ENCODE peak calls at places on chromosomes 16 and 17, in five cellular contexts. E is OCI-LY7, S is fibroblast of mammary gland, K is bronchial epithelial cell, Q is choroid plexus epithelial cell. X is an unnamed sample.

GRCh38 chr17:69533481-69534234 is 119.2 kb downstream of the MAP2K6 start:
- DNase-seq in E (no peak), S (no peak), K (no peak), Q (no peak), X (no peak)

GRCh38 chr16:28063611-28064061 is at the start of gene GSG1L:
- DNase-seq in E (no peak), S (no peak), K (no peak), Q (no peak), X (no peak)

GRCh38 chr16:27315333-27316037 is 1.7 kb downstream of the IL4R start:
- DNase-seq in E (peak), S (peak), K (peak), Q (peak), X (peak)

GRCh38 chr17:29050176-29050575 is 7.2 kb downstream of the PIPOX start:
- DNase-seq in E (no peak), S (no peak), K (no peak), Q (no peak), X (no peak)

GRCh38 chr17:77882481-77883212 is 75.9 kb upstream of the TNRC6C start:
- DNase-seq in E (peak), S (peak), K (peak), Q (peak), X (peak)

GRCh38 chr17:6327007-6327406 is 107.9 kb downstream of the AIPL1 start:
- DNase-seq in E (peak), S (no peak), K (no peak), Q (no peak), X (no peak)

GRCh38 chr16:84790291-84790690 is 29.5 kb upstream of the CRISPLD2 start:
- DNase-seq in E (no peak), S (no peak), K (no peak), Q (no peak), X (no peak)

GRCh38 chr17:44147812-44148211 is 6.1 kb downstream of the HROB start:
- DNase-seq in E (no peak), S (no peak), K (no peak), Q (no peak), X (no peak)

GRCh38 chr16:15897834-15898254 is 9.4 kb upstream of the CEP20 start:
- DNase-seq in E (peak), S (peak), K (peak), Q (peak), X (peak)

GRCh38 chr16:6611535-6611934 is 721.1 kb upstream of the RBFOX1 start:
- DNase-seq in E (no peak), S (no peak), K (no peak), Q (no peak), X (no peak)

GRCh38 chr17:64503341-64503740 is 2.7 kb downstream of the DDX5 start:
- DNase-seq in E (no peak), S (no peak), K (no peak), Q (no peak), X (no peak)

GRCh38 chr17:80476877-80477646 is 655 bp upstream of the NPTX1 start:
- DNase-seq in E (no peak), S (no peak), K (no peak), Q (no peak), X (no peak)

GRCh38 chr17:39092672-39093250 is 58.7 kb downstream of the PLXDC1 start:
- DNase-seq in E (peak), S (no peak), K (no peak), Q (peak), X (no peak)

GRCh38 chr17:77521076-77521475 is 380.3 kb downstream of the SEC14L1 start:
- DNase-seq in E (no peak), S (no peak), K (no peak), Q (no peak), X (no peak)

GRCh38 chr17:13750783-13751484 is 149.2 kb upstream of the HS3ST3A1 start:
- DNase-seq in E (no peak), S (no peak), K (no peak), Q (no peak), X (no peak)

GRCh38 chr17:77349976-77350830 is 209.4 kb downstream of the SEC14L1 start:
- DNase-seq in E (no peak), S (peak), K (no peak), Q (peak), X (peak)

GRCh38 chr17:34999456-34999855 is 19.1 kb downstream of the LIG3 start:
- DNase-seq in E (no peak), S (no peak), K (no peak), Q (no peak), X (no peak)

GRCh38 chr17:57868775-57869598 is 19.1 kb upstream of the MRPS23 start:
- DNase-seq in E (no peak), S (no peak), K (no peak), Q (no peak), X (no peak)

GRCh38 chr16:70473446-70474319 is 19.3 kb downstream of the FCSK start:
- DNase-seq in E (peak), S (no peak), K (no peak), Q (no peak), X (no peak)

GRCh38 chr17:27782791-27783206 is 17.5 kb downstream of the NOS2 start:
- DNase-seq in E (peak), S (no peak), K (no peak), Q (no peak), X (no peak)

GRCh38 chr16:53754938-53755910 is 51.3 kb downstream of the FTO start:
- DNase-seq in E (no peak), S (peak), K (peak), Q (peak), X (peak)

GRCh38 chr17:45775576-45776011 is 8.5 kb upstream of the CRHR1 start:
- DNase-seq in E (no peak), S (no peak), K (no peak), Q (no peak), X (no peak)

GRCh38 chr16:71666928-71667707 is 41.1 kb downstream of the MARVELD3 start:
- DNase-seq in E (no peak), S (no peak), K (no peak), Q (no peak), X (no peak)

GRCh38 chr16:24504467-24505345 is 34.7 kb upstream of the RBBP6 start:
- DNase-seq in E (peak), S (peak), K (peak), Q (peak), X (peak)

GRCh38 chr16:70454221-70455034 is at the start of gene FCSK:
- DNase-seq in E (peak), S (peak), K (peak), Q (peak), X (peak)

GRCh38 chr16:6493555-6493954 is 839.1 kb upstream of the RBFOX1 start:
- DNase-seq in E (no peak), S (no peak), K (no peak), Q (no peak), X (no peak)

GRCh38 chr17:46818319-46818928 is at the start of gene WNT3:
- DNase-seq in E (peak), S (no peak), K (no peak), Q (no peak), X (no peak)

GRCh38 chr17:51814521-51814920 is 344.0 kb downstream of the CA10 start:
- DNase-seq in E (no peak), S (no peak), K (no peak), Q (no peak), X (no peak)

GRCh38 chr16:48526958-48527331 is 83.0 kb downstream of the N4BP1 start:
- DNase-seq in E (no peak), S (no peak), K (no peak), Q (no peak), X (no peak)

GRCh38 chr16:9680021-9680655 is 502.1 kb downstream of the GRIN2A start:
- DNase-seq in E (no peak), S (no peak), K (no peak), Q (no peak), X (no peak)

GRCh38 chr16:64590516-64590915 is 531.3 kb downstream of the CDH11 start:
- DNase-seq in E (no peak), S (peak), K (peak), Q (peak), X (peak)

GRCh38 chr17:74815671-74816370 is 39.7 kb upstream of the NAT9 start:
- DNase-seq in E (peak), S (no peak), K (no peak), Q (peak), X (no peak)
- TF ChIP-seq CTCF in E (peak), S (peak), K (peak), Q (peak), X (no peak)

DNA sequence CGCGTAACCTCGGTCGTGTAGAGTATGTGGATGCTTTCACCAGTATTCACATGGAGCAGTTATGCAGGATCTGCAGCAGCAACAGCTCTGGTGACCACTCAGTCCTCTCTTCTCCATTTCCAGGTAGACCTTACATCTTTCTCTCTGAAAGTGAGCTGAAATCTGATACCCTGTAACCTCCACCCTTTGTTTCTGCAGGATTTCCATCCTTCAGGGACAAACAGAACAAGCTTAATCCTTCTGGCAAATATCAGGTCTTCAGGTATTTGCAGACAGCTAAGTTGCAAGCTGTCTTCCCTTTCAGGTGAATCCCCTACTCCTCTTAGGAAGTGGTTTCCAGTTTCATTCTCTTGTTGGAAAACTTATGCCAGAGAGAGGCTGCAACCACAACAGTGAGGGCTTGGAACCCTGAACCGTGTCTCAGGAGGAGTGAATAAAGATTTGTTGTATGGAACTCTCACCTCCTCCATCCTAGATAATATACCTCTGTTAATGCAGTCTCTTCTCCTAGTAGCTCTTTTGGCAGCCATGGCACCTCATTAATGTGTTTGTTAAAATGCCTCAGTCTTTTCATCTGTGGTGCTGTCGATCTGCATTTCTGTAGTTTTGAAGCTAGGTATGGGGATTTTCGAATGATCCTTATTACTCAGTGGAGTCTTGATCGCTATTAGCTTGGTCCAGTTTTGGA is 172.5 kb downstream of the PRKCA start:
- DNase-seq in E (no peak), S (no peak), K (no peak), Q (no peak), X (no peak)
- H3K4me3 ChIP-seq in E (no peak), S (no peak), K (no peak), Q (no peak), X (no peak)

GRCh38 chr16:68364601-68364998 is 53.8 kb downstream of the PRMT7 start:
- DNase-seq in E (no peak), S (peak), K (no peak), Q (peak), X (peak)
- TF ChIP-seq CTCF in E (peak), S (peak), K (peak), Q (peak), X (no peak)

GRCh38 chr16:3581392-3581791 is 4.2 kb upstream of the NLRC3 start:
- DNase-seq in E (no peak), S (no peak), K (no peak), Q (no peak), X (no peak)

GRCh38 chr16:3587547-3588110 is 10.4 kb upstream of the NLRC3 start:
- DNase-seq in E (peak), S (no peak), K (no peak), Q (no peak), X (no peak)

GRCh38 chr16:3582276-3583165 is 5.3 kb upstream of the NLRC3 start:
- DNase-seq in E (no peak), S (no peak), K (no peak), Q (no peak), X (no peak)

GRCh38 chr16:3583303-3584038 is 6.3 kb upstream of the NLRC3 start:
- DNase-seq in E (no peak), S (no peak), K (no peak), Q (no peak), X (no peak)

DNA sequence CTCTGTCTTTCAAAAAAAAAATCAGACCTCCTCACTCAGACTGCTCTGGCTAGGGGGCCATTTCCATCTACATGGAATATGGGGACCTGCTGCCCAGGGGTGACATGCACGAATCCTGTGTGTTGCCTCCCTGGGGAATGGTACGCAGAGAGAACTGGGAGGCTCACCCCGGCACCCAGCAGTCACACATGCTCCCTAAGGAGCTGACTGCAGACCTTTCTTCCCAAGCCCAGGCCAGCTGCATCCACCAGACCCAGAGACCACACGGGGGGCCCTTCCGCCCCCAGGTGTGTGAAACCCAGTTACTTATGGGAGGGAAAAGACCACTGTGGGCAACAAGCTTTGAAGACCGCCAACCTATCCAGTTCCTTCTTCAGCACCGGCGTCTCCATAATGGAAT is 7.2 kb upstream of the NLRC3 start:
- DNase-seq in E (no peak), S (no peak), K (no peak), Q (no peak), X (no peak)
- H3K4me3 ChIP-seq in E (no peak), S (no peak), K (no peak), Q (no peak), X (no peak)

DNA sequence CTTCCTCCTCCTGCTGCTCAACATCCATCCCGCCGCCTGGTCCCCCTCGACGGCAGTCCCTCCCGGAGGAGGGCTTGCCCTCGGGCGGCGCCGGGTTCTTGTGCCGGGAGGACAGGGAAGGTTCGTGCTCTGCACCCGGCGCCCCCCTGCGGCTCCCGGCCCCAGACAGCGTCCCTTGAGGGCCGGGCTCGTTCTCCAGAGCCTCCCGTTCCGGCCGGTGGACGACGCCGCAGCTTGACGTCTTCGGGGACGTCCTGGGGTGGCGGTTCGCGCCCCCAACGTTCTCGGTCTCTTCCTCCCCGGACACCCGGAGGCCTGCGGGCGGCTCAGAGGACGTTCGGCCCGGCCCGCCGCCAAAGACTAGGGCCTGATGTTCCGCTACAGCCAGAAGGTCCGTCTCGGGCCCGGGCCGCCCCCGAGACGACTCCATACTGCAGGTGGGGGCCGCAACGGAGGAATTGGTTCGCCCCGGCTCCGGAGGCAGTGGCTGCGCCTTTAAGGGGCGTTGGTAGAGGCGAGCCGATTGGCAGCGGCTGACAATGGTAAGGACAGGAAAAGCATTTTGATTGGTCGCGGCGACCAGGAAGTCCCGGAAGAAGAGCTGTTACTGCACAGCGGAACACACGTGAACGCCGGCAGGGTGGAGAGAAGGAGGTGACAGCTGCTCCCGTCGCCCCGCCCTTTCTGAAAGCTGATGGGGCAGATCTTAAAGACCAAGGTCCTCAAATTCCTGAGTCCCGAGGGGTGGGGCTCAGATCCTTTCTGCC is at the start of gene BORCS6:
- DNase-seq in E (peak), S (peak), K (peak), Q (peak), X (peak)
- TF ChIP-seq CTCF in E (peak), S (no peak), K (peak), Q (peak), X (peak)

DNA sequence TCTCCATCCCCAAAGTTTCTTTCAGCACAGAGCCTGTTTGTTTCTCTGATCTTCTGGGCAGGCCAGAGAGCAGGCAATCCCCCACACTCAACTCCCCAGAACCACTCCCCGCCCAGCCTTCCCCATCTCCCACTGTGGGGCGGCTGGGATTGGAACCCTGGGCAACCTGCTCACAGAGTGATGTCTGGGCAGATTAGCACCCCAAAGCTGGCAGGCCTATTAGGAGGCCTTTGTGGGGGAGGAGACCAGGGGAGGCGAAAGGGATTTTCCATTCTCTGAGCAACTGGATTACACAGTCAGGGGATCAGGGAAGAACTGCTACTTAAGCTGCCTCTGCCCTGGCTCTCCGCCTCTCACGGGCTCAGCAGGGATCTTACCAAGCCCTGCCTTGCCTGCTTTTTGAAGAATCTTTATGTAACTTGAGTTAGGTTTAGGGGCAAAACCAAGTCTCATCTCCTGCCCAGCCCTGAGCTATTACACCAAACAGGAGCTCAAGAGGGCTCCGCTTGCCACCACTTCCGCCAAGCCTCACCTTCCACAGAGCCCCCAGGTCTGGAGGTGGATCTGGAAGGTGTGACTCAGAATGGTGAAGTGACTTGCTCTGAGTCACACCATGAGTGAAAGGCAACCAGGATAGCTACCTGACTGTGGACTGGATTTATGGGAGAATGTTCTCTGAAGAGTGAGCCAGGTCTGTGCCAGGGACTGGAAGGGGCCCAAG is 16.0 kb upstream of the LHX1 start:
- DNase-seq in E (no peak), S (peak), K (peak), Q (peak), X (peak)
- H3K4me3 ChIP-seq in E (no peak), S (no peak), K (no peak), Q (no peak), X (no peak)

GRCh38 chr16:35596467-35596866 is 2137.1 kb downstream of the TP53TG3F start:
- DNase-seq in E (no peak), S (no peak), K (no peak), Q (no peak), X (no peak)

GRCh38 chr16:35599429-35600165 is 2140.2 kb downstream of the TP53TG3F start:
- DNase-seq in E (no peak), S (no peak), K (peak), Q (no peak), X (no peak)

GRCh38 chr16:35602116-35602515 is 2142.7 kb downstream of the TP53TG3F start:
- DNase-seq in E (no peak), S (no peak), K (no peak), Q (no peak), X (no peak)

GRCh38 chr16:35598696-35599332 is 2139.4 kb downstream of the TP53TG3F start:
- DNase-seq in E (no peak), S (no peak), K (no peak), Q (no peak), X (no peak)
- TF ChIP-seq CTCF in E (no peak), S (no peak), K (no peak), Q (no peak), X (no peak)

GRCh38 chr17:37745801-37746426 is 1.1 kb upstream of the HNF1B start:
- DNase-seq in E (no peak), S (no peak), K (no peak), Q (no peak), X (no peak)
- H3K4me3 ChIP-seq in E (no peak), S (no peak), K (no peak), Q (no peak), X (no peak)

X was measured in fibroblast of the aortic adventitia.